ENCODE peak calls at places on chromosomes 3 and 15, in nine cellular contexts. Z is upper lobe of right lung; C is stomach; J is colonic mucosa; O is kidney; U is mammary epithelial cell; R is tibial artery; Y is CD8-positive, alpha-beta T cell; T is heart right ventricle. N is an unnamed sample.

GRCh38 chr15:90968434-90968833 is 13.8 kb downstream of the RCCD1 start:
- DNase-seq in C (no peak), U (no peak), Y (no peak), Z (no peak), T (no peak), O (no peak), J (no peak), R (no peak), N (no peak)

GRCh38 chr15:57792729-57793449 is 86.4 kb downstream of the POLR2M start:
- DNase-seq in Y (no peak), C (no peak), Z (no peak), U (peak; percentile 80), T (no peak), R (no peak), J (peak; percentile 61), O (no peak), N (no peak)

GRCh38 chr15:34239151-34239761 is 14.4 kb downstream of the EMC4 start:
- DNase-seq in T (no peak), O (no peak), R (no peak), Y (no peak), J (no peak), Z (no peak), C (no peak), U (peak; percentile 97), N (no peak)

GRCh38 chr3:27220166-27220565 is 149.0 kb downstream of the NEK10 start:
- DNase-seq in R (no peak), C (no peak), Y (no peak), Z (no peak), U (no peak), J (no peak), T (no peak), O (no peak), N (no peak)

GRCh38 chr3:122928396-122929187 is 99.0 kb downstream of the SEMA5B start:
- DNase-seq in Z (no peak), O (no peak), R (peak; percentile 61), J (no peak), U (no peak), T (no peak), C (no peak), Y (no peak), N (no peak)

GRCh38 chr3:61030469-61031035 is 220.7 kb downstream of the FHIT start:
- DNase-seq in J (no peak), U (peak; percentile 57), Y (no peak), T (no peak), Z (no peak), C (no peak), O (no peak), R (no peak), N (no peak)

GRCh38 chr3:66565301-66565700 is 64.5 kb upstream of the LRIG1 start:
- DNase-seq in Y (no peak), C (no peak), U (no peak), J (no peak), T (no peak), Z (no peak), O (no peak), R (no peak), N (no peak)

GRCh38 chr3:132730891-132731580 is 8.8 kb upstream of the NPHP3 start:
- DNase-seq in R (no peak), Y (no peak), O (no peak), T (peak; percentile 21), J (no peak), U (peak; percentile 41), C (no peak), Z (no peak), N (peak; percentile 52)

GRCh38 chr3:11757441-11757875 is 89.2 kb downstream of the TAMM41 start:
- DNase-seq in T (no peak), R (no peak), C (no peak), J (no peak), U (peak; percentile 17), Z (no peak), O (no peak), Y (no peak), N (no peak)

GRCh38 chr15:37931868-37932267 is 2.6 kb upstream of the TMCO5A start:
- DNase-seq in T (no peak), O (no peak), J (no peak), C (no peak), R (no peak), U (no peak), Y (no peak), Z (no peak), N (no peak)

GRCh38 chr3:114143817-114144216 is 35.0 kb downstream of the DRD3 start:
- DNase-seq in O (no peak), Y (no peak), J (no peak), C (no peak), T (no peak), Z (no peak), U (no peak), R (no peak), N (no peak)

GRCh38 chr15:50181983-50182232 is at the start of gene SLC27A2:
- DNase-seq in R (no peak), Z (peak; percentile 76), J (peak; percentile 68), Y (no peak), C (peak; percentile 46), O (no peak), T (no peak), U (no peak), N (no peak)

GRCh38 chr3:196639517-196640500 is at the start of gene NRROS:
- DNase-seq in O (peak; percentile 87), U (peak; percentile 16), T (peak; percentile 67), J (peak; percentile 66), C (peak; percentile 65), R (peak; percentile 83), Z (peak; percentile 86), Y (peak; percentile 55), N (peak; percentile 88)

GRCh38 chr3:13111173-13111873 is 38.1 kb upstream of the IQSEC1 start:
- DNase-seq in J (peak; percentile 50), Z (peak; percentile 73), O (peak; percentile 77), C (peak; percentile 79), R (peak; percentile 34), T (no peak), Y (no peak), U (peak; percentile 5), N (peak; percentile 52)

GRCh38 chr3:113557374-113557773 is 25.0 kb downstream of the SIDT1 start:
- DNase-seq in C (no peak), Z (no peak), J (no peak), R (no peak), O (no peak), U (peak; percentile 67), T (no peak), Y (no peak), N (peak; percentile 56)

GRCh38 chr15:49103676-49104075 is 51.7 kb downstream of the COPS2 start:
- DNase-seq in Z (no peak), J (no peak), U (no peak), T (no peak), O (no peak), C (no peak), Y (no peak), R (no peak), N (no peak)

GRCh38 chr15:52879145-52879544 is 89.0 kb upstream of the ONECUT1 start:
- DNase-seq in O (no peak), Z (no peak), U (no peak), J (no peak), R (no peak), T (no peak), C (no peak), Y (no peak), N (no peak)
- H3K9me3 ChIP-seq in O (no peaks in the 10 kb centered on the region), Z (no peaks in the 10 kb centered on the region), U (peaks cover 3% of the 10 kb centered on the region), J (no peaks in the 10 kb centered on the region), R (no peaks in the 10 kb centered on the region), T (no peaks in the 10 kb centered on the region), C (no peaks in the 10 kb centered on the region), Y (no peaks in the 10 kb centered on the region), N (no peaks in the 10 kb centered on the region)

GRCh38 chr3:182399978-182400737 is 393.1 kb upstream of the ATP11B start:
- DNase-seq in O (no peak), C (no peak), U (no peak), R (no peak), T (no peak), J (no peak), Y (no peak), Z (no peak), N (no peak)

GRCh38 chr3:182393151-182393550 is 400.2 kb upstream of the ATP11B start:
- DNase-seq in U (no peak), J (no peak), R (no peak), Z (no peak), O (no peak), Y (no peak), T (no peak), C (no peak), N (no peak)

GRCh38 chr3:182400838-182401237 is 392.5 kb upstream of the ATP11B start:
- DNase-seq in O (no peak), U (no peak), T (no peak), C (no peak), J (no peak), Z (no peak), Y (no peak), R (no peak), N (no peak)

GRCh38 chr3:182393830-182394367 is 399.4 kb upstream of the ATP11B start:
- DNase-seq in R (no peak), J (peak; percentile 20), C (no peak), U (no peak), Y (no peak), Z (no peak), T (no peak), O (no peak), N (no peak)

DNA sequence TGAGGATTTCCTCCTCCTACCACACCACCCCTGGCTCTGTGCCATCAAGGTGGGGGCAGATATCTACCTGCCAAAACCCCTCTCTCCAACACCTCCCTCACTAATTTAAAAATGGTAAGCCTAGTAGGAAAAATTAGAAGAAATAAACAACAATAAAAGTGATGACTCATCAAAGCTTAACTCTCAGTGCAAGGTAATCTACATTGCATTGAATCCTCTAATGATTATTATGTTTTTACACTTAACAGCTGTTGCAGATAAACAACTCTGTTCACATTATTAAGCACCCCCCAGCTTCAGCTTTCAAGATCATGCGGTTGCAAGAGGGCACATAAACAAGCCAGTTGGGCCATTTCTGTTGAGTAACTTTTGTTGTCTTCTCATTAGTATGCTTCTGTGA is 396.1 kb upstream of the ATP11B start:
- DNase-seq in T (no peak), O (no peak), J (no peak), C (no peak), Z (no peak), Y (no peak), R (no peak), U (no peak), N (no peak)
- TF ChIP-seq CTCF in T (no peak), O (no peak), J (no peak), C (no peak), Z (no peak), Y (no peak), R (no peak), U (no peak), N (no peak)

DNA sequence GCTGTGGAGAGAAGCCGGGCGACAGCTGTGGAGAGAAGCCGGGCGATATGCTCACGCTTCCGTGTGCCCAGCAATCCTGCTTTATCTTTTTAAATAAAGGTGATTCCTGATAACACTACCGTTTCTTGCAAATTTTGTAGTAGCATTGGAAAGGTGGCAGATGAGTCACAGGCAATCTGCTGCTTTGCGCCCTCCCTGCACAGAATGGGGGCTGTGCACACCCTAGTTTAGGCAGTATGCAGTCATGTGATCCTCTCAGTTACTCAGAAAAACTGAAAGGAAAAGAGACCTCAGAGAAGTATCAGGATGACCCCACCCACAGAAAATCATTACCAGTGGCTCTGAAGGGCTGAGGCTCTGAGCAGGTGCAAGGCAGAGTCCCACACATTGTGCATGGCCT is 24.9 kb upstream of the TMCC1 start:
- DNase-seq in U (no peak), R (no peak), Y (no peak), C (no peak), Z (no peak), J (no peak), T (no peak), O (no peak), N (no peak)
- H3K9me3 ChIP-seq in U (peaks cover 30% of the 10 kb centered on the region), R (peaks cover 36% of the 10 kb centered on the region), Y (peaks cover 24% of the 10 kb centered on the region), C (peaks cover 46% of the 10 kb centered on the region), Z (peaks cover 26% of the 10 kb centered on the region), J (peaks cover 6% of the 10 kb centered on the region), T (peaks cover 26% of the 10 kb centered on the region), O (peaks cover 3% of the 10 kb centered on the region), N (peaks cover 38% of the 10 kb centered on the region)

GRCh38 chr3:31432897-31433678 is 99.6 kb upstream of the STT3B start:
- DNase-seq in Z (no peak), R (no peak), J (no peak), T (no peak), U (no peak), C (no peak), Y (no peak), O (no peak), N (no peak)
- TF ChIP-seq CTCF in Z (no peak), R (no peak), J (no peak), T (no peak), U (no peak), C (no peak), Y (no peak), O (no peak), N (no peak)

N was measured in endodermal cell.